ENCODE peak calls at places on chromosomes 16 and 17, in seven cellular contexts. T is stimulated activated CD4-positive, alpha-beta T cell treated with anti-CD3 and anti-CD28 coated beads, Interleukin-2, amount 100 ng/mL, for 48 hours; D is fibroblast of villous mesenchyme; K is effector memory CD8-positive, alpha-beta T cell; E is naive thymus-derived CD4-positive, alpha-beta T cell; S is mammary epithelial cell; N is neural crest cell. Q is an unnamed sample.

GRCh38 chr17:68004201-68004600 is 7.9 kb upstream of the C17orf58 start:
- DNase-seq in T (no peak), D (peak), K (no peak), E (no peak), S (no peak), N (no peak), Q (no peak)

GRCh38 chr16:88349903-88350900 is 32.6 kb upstream of the ZNF469 start:
- DNase-seq in T (no peak), D (no peak), K (no peak), E (no peak), S (no peak), N (no peak), Q (no peak)

GRCh38 chr17:77620282-77620681 is 338.2 kb upstream of the TNRC6C start:
- DNase-seq in T (no peak), D (no peak), K (no peak), E (no peak), S (no peak), N (no peak), Q (no peak)

GRCh38 chr16:56362706-56363105 is 62.6 kb downstream of the AMFR start:
- DNase-seq in T (no peak), D (no peak), K (no peak), E (no peak), S (no peak), N (no peak), Q (no peak)

GRCh38 chr17:3794890-3795757 is 5.9 kb downstream of the ITGAE start:
- DNase-seq in T (no peak), D (no peak), K (peak), E (no peak), S (no peak), N (no peak), Q (no peak)

GRCh38 chr17:2682304-2682938 is 29.1 kb downstream of the CLUH start:
- DNase-seq in T (no peak), D (no peak), K (no peak), E (no peak), S (no peak), N (no peak), Q (no peak)

GRCh38 chr17:82000803-82001649 is 21.7 kb downstream of the CENPX start:
- DNase-seq in T (no peak), D (no peak), K (no peak), E (no peak), S (no peak), N (no peak), Q (no peak)

GRCh38 chr16:11354733-11355574 is 9.7 kb downstream of the RMI2 start:
- DNase-seq in T (peak), D (peak), K (peak), E (peak), S (no peak), N (no peak), Q (no peak)

GRCh38 chr16:78177927-78178326 is 78.5 kb downstream of the WWOX start:
- DNase-seq in T (no peak), D (peak), K (no peak), E (no peak), S (no peak), N (no peak), Q (no peak)

GRCh38 chr16:84766978-84767773 is 52.6 kb upstream of the CRISPLD2 start:
- DNase-seq in T (no peak), D (peak), K (no peak), E (no peak), S (no peak), N (no peak), Q (no peak)

GRCh38 chr17:51154176-51154575 is 817 bp downstream of the NME1 start:
- DNase-seq in T (no peak), D (peak), K (no peak), E (no peak), S (peak), N (no peak), Q (no peak)

GRCh38 chr16:88703486-88704309 is 2.5 kb downstream of the RNF166 start:
- DNase-seq in T (peak), D (no peak), K (peak), E (peak), S (no peak), N (no peak), Q (no peak)